ENCODE peak calls at places on chromosomes 6 and 20, in seven cellular contexts. I is IMR-90, F is trophoblast cell, S is neuronal stem cell, D is mesendoderm, J is H9, A is mesenchymal stem cell. T is an unnamed sample.

GRCh38 chr6:106173480-106173879 is 87.3 kb downstream of the PRDM1 start:
- DNase-seq in I (no peak), F (no peak), S (no peak), D (no peak), J (no peak), A (no peak), T (no peak)

GRCh38 chr20:23752019-23752418 is 1.3 kb upstream of the CST1 start:
- DNase-seq in I (no peak), F (no peak), S (no peak), D (no peak), J (no peak), A (no peak), T (no peak)

GRCh38 chr6:39821739-39822532 is 29.8 kb downstream of the DAAM2 start:
- DNase-seq in I (no peak), F (no peak), S (no peak), D (no peak), J (no peak), A (no peak), T (no peak)

GRCh38 chr20:6920991-6921613 is 153.6 kb downstream of the BMP2 start:
- DNase-seq in I (no peak), F (no peak), S (no peak), D (no peak), J (no peak), A (no peak), T (no peak)

GRCh38 chr20:46951840-46952497 is 57.3 kb downstream of the EYA2 start:
- DNase-seq in I (peak), F (no peak), S (no peak), D (no peak), J (no peak), A (no peak), T (no peak)

GRCh38 chr20:40632346-40632976 is 56.6 kb downstream of the MAFB start:
- DNase-seq in I (no peak), F (no peak), S (no peak), D (no peak), J (no peak), A (no peak), T (no peak)

GRCh38 chr6:55448446-55448845 is 121.2 kb downstream of the GFRAL start:
- DNase-seq in I (peak), F (peak), S (no peak), D (peak), J (no peak), A (no peak), T (no peak)

GRCh38 chr20:19275630-19276071 is 63.2 kb downstream of the SLC24A3 start:
- DNase-seq in I (no peak), F (no peak), S (no peak), D (no peak), J (no peak), A (no peak), T (no peak)

GRCh38 chr6:150806790-150807189 is 58.7 kb upstream of the MTHFD1L start:
- DNase-seq in I (no peak), F (no peak), S (no peak), D (no peak), J (no peak), A (no peak), T (no peak)

GRCh38 chr6:56682580-56682979 is 39.9 kb upstream of the DST start:
- DNase-seq in I (no peak), F (no peak), S (no peak), D (no peak), J (no peak), A (no peak), T (no peak)

GRCh38 chr6:85396159-85396808 is 53.6 kb upstream of the NT5E start:
- DNase-seq in I (no peak), F (no peak), S (no peak), D (no peak), J (no peak), A (no peak), T (no peak)

GRCh38 chr20:16459019-16459700 is 114.1 kb downstream of the KIF16B start:
- DNase-seq in I (peak), F (no peak), S (no peak), D (peak), J (no peak), A (peak), T (no peak)

GRCh38 chr6:106609699-106610098 is 19.6 kb downstream of the RTN4IP1 start:
- DNase-seq in I (no peak), F (peak), S (no peak), D (peak), J (peak), A (no peak), T (no peak)

GRCh38 chr6:85764844-85765243 is 122.2 kb upstream of the SYNCRIP start:
- DNase-seq in I (peak), F (peak), S (no peak), D (no peak), J (no peak), A (no peak), T (no peak)

GRCh38 chr20:54025166-54025835 is 45.1 kb downstream of the BCAS1 start:
- DNase-seq in I (no peak), F (no peak), S (no peak), D (peak), J (no peak), A (no peak), T (no peak)

GRCh38 chr6:52642381-52642780 is 28.5 kb upstream of the TMEM14A start:
- DNase-seq in I (no peak), F (no peak), S (no peak), D (no peak), J (no peak), A (no peak), T (no peak)

GRCh38 chr6:146860583-146860982 is 261.8 kb downstream of the ADGB start:
- DNase-seq in I (no peak), F (no peak), S (no peak), D (no peak), J (no peak), A (no peak), T (no peak)

GRCh38 chr20:24969203-24970029 is 20.3 kb downstream of the CST7 start:
- DNase-seq in I (no peak), F (no peak), S (no peak), D (no peak), J (peak), A (no peak), T (no peak)

GRCh38 chr20:17598013-17598550 is 28.2 kb downstream of the DSTN start:
- DNase-seq in I (no peak), F (no peak), S (no peak), D (no peak), J (no peak), A (no peak), T (no peak)

GRCh38 chr6:34360556-34360955 is 31.9 kb downstream of the NUDT3 start:
- DNase-seq in I (peak), F (peak), S (no peak), D (no peak), J (no peak), A (peak), T (no peak)

GRCh38 chr6:89581669-89582068 is 56.9 kb downstream of the LYRM2 start:
- DNase-seq in I (no peak), F (no peak), S (no peak), D (no peak), J (no peak), A (no peak), T (no peak)

GRCh38 chr20:19453369-19453768 is 240.9 kb downstream of the SLC24A3 start:
- DNase-seq in I (no peak), F (no peak), S (no peak), D (no peak), J (no peak), A (no peak), T (no peak)

GRCh38 chr20:60214901-60215522 is 256.8 kb downstream of the CDH26 start:
- DNase-seq in I (no peak), F (no peak), S (no peak), D (no peak), J (no peak), A (no peak), T (no peak)

GRCh38 chr20:53080969-53081871 is 109.1 kb downstream of the TSHZ2 start:
- DNase-seq in I (peak), F (peak), S (no peak), D (peak), J (no peak), A (peak), T (no peak)

GRCh38 chr20:63828545-63828944 is 2.5 kb downstream of the ZBTB46 start:
- DNase-seq in I (no peak), F (no peak), S (no peak), D (no peak), J (no peak), A (no peak), T (no peak)

GRCh38 chr6:52537001-52537753 is 39.7 kb downstream of the TRAM2 start:
- DNase-seq in I (peak), F (no peak), S (no peak), D (no peak), J (no peak), A (no peak), T (no peak)

GRCh38 chr6:85449818-85450577 is at the start of gene NT5E:
- DNase-seq in I (peak), F (peak), S (peak), D (peak), J (peak), A (peak), T (peak)

GRCh38 chr6:2244261-2245102 is 923 bp downstream of the GMDS start:
- DNase-seq in I (no peak), F (peak), S (no peak), D (peak), J (no peak), A (no peak), T (no peak)

GRCh38 chr6:156883497-156884252 is 106.5 kb downstream of the ARID1B start:
- DNase-seq in I (peak), F (no peak), S (no peak), D (no peak), J (no peak), A (no peak), T (no peak)

GRCh38 chr6:134193536-134194521 is 124.1 kb downstream of the SGK1 start:
- DNase-seq in I (no peak), F (no peak), S (no peak), D (no peak), J (no peak), A (no peak), T (no peak)

GRCh38 chr6:145813285-145814034 is 1.1 kb downstream of the FBXO30 start:
- DNase-seq in I (peak), F (peak), S (no peak), D (peak), J (no peak), A (peak), T (no peak)

GRCh38 chr20:58033026-58033536 is 195.4 kb downstream of the ANKRD60 start:
- DNase-seq in I (no peak), F (no peak), S (no peak), D (no peak), J (no peak), A (no peak), T (no peak)

GRCh38 chr20:62618622-62619529 is 23.4 kb upstream of the SLCO4A1 start:
- DNase-seq in I (no peak), F (no peak), S (no peak), D (no peak), J (no peak), A (no peak), T (no peak)

GRCh38 chr20:3340443-3340842 is 67.0 kb downstream of the DNAAF9 start:
- DNase-seq in I (no peak), F (peak), S (no peak), D (no peak), J (no peak), A (no peak), T (no peak)

GRCh38 chr20:61044499-61044898 is 207.6 kb upstream of the CDH4 start:
- DNase-seq in I (no peak), F (no peak), S (no peak), D (peak), J (peak), A (no peak), T (no peak)

GRCh38 chr20:14445310-14445709 is 107.9 kb upstream of the FLRT3 start:
- DNase-seq in I (peak), F (no peak), S (no peak), D (no peak), J (no peak), A (peak), T (no peak)

DNA sequence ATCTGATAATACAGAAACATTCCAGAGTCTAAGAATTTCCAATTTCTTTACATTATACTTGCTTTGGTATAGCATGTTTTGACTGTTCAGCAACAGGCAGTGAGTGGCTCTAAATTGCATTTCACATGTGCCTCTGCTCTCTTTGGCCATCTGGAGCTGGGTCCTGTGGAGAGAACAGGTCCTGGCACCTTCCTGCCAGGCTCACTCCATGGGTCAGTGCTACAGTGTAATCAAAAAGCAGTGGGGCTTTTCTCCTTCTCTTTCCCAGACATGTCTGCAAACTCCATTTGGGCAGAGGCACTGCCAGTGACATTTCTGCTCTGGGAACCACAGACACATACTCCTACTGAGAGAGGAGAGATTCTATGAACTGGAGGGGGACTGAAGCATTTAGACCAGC is 68.2 kb upstream of the TRAF3IP2 start:
- DNase-seq in I (no peak), F (no peak), S (no peak), D (no peak), J (no peak), A (no peak), T (no peak)
- H4K8ac ChIP-seq in I (no peak), F (no peak), S (no peak), D (no peak), J (no peak), A (no peak), T (no peak)

GRCh38 chr6:113362542-113363430 is 494.4 kb upstream of the MARCKS start:
- DNase-seq in I (peak), F (no peak), S (no peak), D (peak), J (no peak), A (no peak), T (no peak)

GRCh38 chr6:113364781-113365545 is 492.2 kb upstream of the MARCKS start:
- DNase-seq in I (peak), F (peak), S (no peak), D (peak), J (no peak), A (peak), T (no peak)

GRCh38 chr6:113361014-113361645 is 496.0 kb upstream of the MARCKS start:
- DNase-seq in I (peak), F (no peak), S (no peak), D (no peak), J (no peak), A (peak), T (no peak)

GRCh38 chr6:113359155-113360140 is 497.7 kb upstream of the MARCKS start:
- DNase-seq in I (peak), F (no peak), S (no peak), D (no peak), J (no peak), A (peak), T (no peak)

GRCh38 chr6:113363866-113364265 is 493.3 kb upstream of the MARCKS start:
- DNase-seq in I (peak), F (no peak), S (no peak), D (no peak), J (no peak), A (no peak), T (no peak)
- H4K8ac ChIP-seq in I (no peak), F (no peak), S (no peak), D (no peak), J (no peak), A (no peak), T (no peak)

GRCh38 chr6:93272201-93272600 is 147.2 kb downstream of the EPHA7 start:
- DNase-seq in I (no peak), F (no peak), S (no peak), D (no peak), J (no peak), A (no peak), T (no peak)
- H4K8ac ChIP-seq in I (no peak), F (no peak), S (no peak), D (no peak), J (no peak), A (no peak), T (no peak)

GRCh38 chr6:109474995-109475394 is 8.0 kb downstream of the ZBTB24 start:
- DNase-seq in I (no peak), F (no peak), S (no peak), D (no peak), J (no peak), A (no peak), T (no peak)
- H4K8ac ChIP-seq in I (no peak), F (no peak), S (no peak), D (no peak), J (no peak), A (no peak), T (no peak)

DNA sequence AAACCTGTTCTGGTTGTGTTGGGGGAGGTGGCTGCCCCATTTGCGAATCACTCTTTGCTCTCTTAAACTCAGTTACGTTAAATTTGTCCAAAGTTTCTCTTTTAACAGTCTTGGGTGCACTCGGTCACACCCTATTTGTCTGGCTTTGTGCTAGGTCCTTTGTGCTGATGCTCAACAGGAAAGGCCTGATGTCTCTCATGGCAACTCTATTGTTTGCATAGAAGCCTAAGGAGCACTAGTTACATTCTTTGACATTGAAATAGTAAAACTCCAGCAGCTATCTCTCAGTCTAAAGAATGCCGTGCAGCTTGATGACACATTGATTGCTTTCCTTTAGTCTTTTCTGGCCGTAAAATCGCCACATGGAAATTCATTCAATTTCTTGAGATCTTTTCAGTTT is 105.2 kb downstream of the TRMT11 start:
- DNase-seq in I (no peak), F (peak), S (peak), D (peak), J (no peak), A (no peak), T (no peak)
- H4K8ac ChIP-seq in I (no peak), F (no peak), S (no peak), D (no peak), J (no peak), A (no peak), T (no peak)

GRCh38 chr6:109453156-109453555 is 2.4 kb downstream of the MICAL1 start:
- DNase-seq in I (no peak), F (no peak), S (no peak), D (no peak), J (no peak), A (no peak), T (no peak)
- H4K8ac ChIP-seq in I (no peak), F (no peak), S (no peak), D (no peak), J (no peak), A (no peak), T (no peak)

T was measured in H1.